ENCODE peak calls at places on chromosome 6, in four cellular contexts. One of them, this sample, is unnamed.

GRCh38 chr6:36463686-36464085 is 20.9 kb downstream of the KCTD20 start:
- DNase-seq in AG08395: peak
- DNase-seq in PC-9: no peak
- DNase-seq in epithelial cell of prostate: no peak
- DNase-seq in this sample: no peak

GRCh38 chr6:40419377-40419776 is 167.8 kb downstream of the LRFN2 start:
- DNase-seq in PC-9: no peak
- DNase-seq in AG08395: no peak
- DNase-seq in epithelial cell of prostate: peak
- DNase-seq in this sample: no peak

GRCh38 chr6:161236091-161236633 is 37.7 kb downstream of the AGPAT4 start:
- DNase-seq in epithelial cell of prostate: no peak
- DNase-seq in PC-9: no peak
- DNase-seq in AG08395: no peak
- DNase-seq in this sample: no peak

GRCh38 chr6:12637960-12638641 is 78.5 kb upstream of the PHACTR1 start:
- DNase-seq in PC-9: peak
- DNase-seq in AG08395: peak
- DNase-seq in epithelial cell of prostate: peak
- DNase-seq in this sample: peak

GRCh38 chr6:36979343-36979742 is 6.7 kb downstream of the MTCH1 start:
- DNase-seq in epithelial cell of prostate: no peak
- DNase-seq in PC-9: no peak
- DNase-seq in AG08395: peak
- DNase-seq in this sample: peak

GRCh38 chr6:127058027-127058426 is 60.4 kb upstream of the RSPO3 start:
- DNase-seq in PC-9: no peak
- DNase-seq in epithelial cell of prostate: no peak
- DNase-seq in AG08395: no peak
- DNase-seq in this sample: peak

GRCh38 chr6:143002686-143003085 is 57.7 kb upstream of the HIVEP2 start:
- DNase-seq in epithelial cell of prostate: no peak
- DNase-seq in AG08395: no peak
- DNase-seq in PC-9: no peak
- DNase-seq in this sample: no peak

GRCh38 chr6:132524639-132525038 is 11.7 kb upstream of the STX7 start:
- DNase-seq in AG08395: no peak
- DNase-seq in PC-9: no peak
- DNase-seq in epithelial cell of prostate: no peak
- DNase-seq in this sample: no peak

GRCh38 chr6:85920782-85921181 is 278.1 kb upstream of the SYNCRIP start:
- DNase-seq in AG08395: no peak
- DNase-seq in PC-9: no peak
- DNase-seq in epithelial cell of prostate: no peak
- DNase-seq in this sample: no peak

GRCh38 chr6:117840541-117840983 is 66.5 kb upstream of the SLC35F1 start:
- DNase-seq in AG08395: no peak
- DNase-seq in PC-9: peak
- DNase-seq in epithelial cell of prostate: no peak
- DNase-seq in this sample: peak